ENCODE peak calls at places on chromosomes 11 and 22, in four cellular contexts. One of them, this sample, is unnamed.

GRCh38 chr11:27933992-27934829 is 173.7 kb downstream of the KIF18A start:
- DNase-seq in BE2C: no peak
- DNase-seq in pancreas: no peak
- DNase-seq in AG10803: peak; percentile 100
- DNase-seq in this sample: peak; percentile 90

GRCh38 chr11:12160680-12161079 is 50.3 kb downstream of the MICAL2 start:
- DNase-seq in AG10803: no peak
- DNase-seq in BE2C: peak; percentile 50
- DNase-seq in pancreas: no peak
- DNase-seq in this sample: no peak

GRCh38 chr11:130547761-130548490 is 99.5 kb downstream of the ADAMTS15 start:
- DNase-seq in AG10803: no peak
- DNase-seq in pancreas: no peak
- DNase-seq in BE2C: no peak
- DNase-seq in this sample: no peak

GRCh38 chr11:118530180-118530682 is 761 bp upstream of the TMEM25 start:
- DNase-seq in BE2C: no peak
- DNase-seq in AG10803: no peak
- DNase-seq in pancreas: peak; percentile 29
- DNase-seq in this sample: no peak

GRCh38 chr11:12120031-12121008 is 9.9 kb downstream of the MICAL2 start:
- DNase-seq in pancreas: no peak
- DNase-seq in BE2C: no peak
- DNase-seq in AG10803: no peak
- DNase-seq in this sample: peak; percentile 38

GRCh38 chr11:125952973-125953372 is 7.1 kb downstream of the VSIG10L2 start:
- DNase-seq in BE2C: peak; percentile 75
- DNase-seq in AG10803: no peak
- DNase-seq in pancreas: peak; percentile 30
- DNase-seq in this sample: peak; percentile 58

GRCh38 chr11:124843616-124843910 is 21.7 kb upstream of the ROBO3 start:
- DNase-seq in AG10803: no peak
- DNase-seq in pancreas: no peak
- DNase-seq in BE2C: no peak
- DNase-seq in this sample: no peak

GRCh38 chr11:70306586-70307033 is 36.1 kb downstream of the PPFIA1 start:
- DNase-seq in AG10803: no peak
- DNase-seq in BE2C: no peak
- DNase-seq in pancreas: no peak
- DNase-seq in this sample: no peak

GRCh38 chr22:38125731-38126344 is 15.4 kb upstream of the BAIAP2L2 start:
- DNase-seq in BE2C: no peak
- DNase-seq in AG10803: no peak
- DNase-seq in pancreas: no peak
- DNase-seq in this sample: no peak

GRCh38 chr22:42766860-42767259 is 46.2 kb upstream of the A4GALT start:
- DNase-seq in pancreas: no peak
- DNase-seq in AG10803: no peak
- DNase-seq in BE2C: no peak
- DNase-seq in this sample: no peak

GRCh38 chr11:124623861-124624525 is 1.3 kb downstream of the TBRG1 start:
- DNase-seq in AG10803: peak; percentile 47
- DNase-seq in BE2C: no peak
- DNase-seq in pancreas: no peak
- DNase-seq in this sample: no peak

GRCh38 chr11:76658651-76659650 is 11.6 kb downstream of the LRRC32 start:
- DNase-seq in BE2C: no peak
- DNase-seq in pancreas: no peak
- DNase-seq in AG10803: no peak
- DNase-seq in this sample: no peak

GRCh38 chr11:55457641-55458040 is 89.9 kb downstream of the OR4A15 start:
- DNase-seq in BE2C: no peak
- DNase-seq in AG10803: no peak
- DNase-seq in pancreas: no peak
- DNase-seq in this sample: no peak

GRCh38 chr11:133968300-133968699 is 11.5 kb upstream of the IGSF9B start:
- DNase-seq in AG10803: no peak
- DNase-seq in BE2C: no peak
- DNase-seq in pancreas: no peak
- DNase-seq in this sample: no peak

GRCh38 chr11:30172872-30173271 is 57.9 kb upstream of the FSHB start:
- DNase-seq in pancreas: no peak
- DNase-seq in AG10803: no peak
- DNase-seq in BE2C: no peak
- DNase-seq in this sample: peak; percentile 48

GRCh38 chr22:29205598-29206371 is at the start of gene EMID1:
- DNase-seq in BE2C: peak; percentile 73
- DNase-seq in AG10803: no peak
- DNase-seq in pancreas: peak; percentile 59
- DNase-seq in this sample: peak; percentile 36

GRCh38 chr11:117183724-117184349 is 5.3 kb downstream of the SIDT2 start:
- DNase-seq in AG10803: no peak
- DNase-seq in pancreas: peak; percentile 38
- DNase-seq in BE2C: no peak
- DNase-seq in this sample: no peak

GRCh38 chr11:28090052-28090749 is 17.8 kb downstream of the KIF18A start:
- DNase-seq in pancreas: no peak
- DNase-seq in AG10803: peak; percentile 51
- DNase-seq in BE2C: no peak
- DNase-seq in this sample: peak; percentile 53

GRCh38 chr11:6127881-6128280 is 20.4 kb downstream of the OR56B4 start:
- DNase-seq in pancreas: no peak
- DNase-seq in AG10803: no peak
- DNase-seq in BE2C: no peak
- DNase-seq in this sample: peak; percentile 9

GRCh38 chr11:2137202-2138071 is 1.8 kb downstream of the IGF2 start:
- DNase-seq in AG10803: peak; percentile 25
- DNase-seq in pancreas: no peak
- DNase-seq in BE2C: peak; percentile 86
- DNase-seq in this sample: peak; percentile 73

GRCh38 chr11:94128746-94129504 is at the start of gene PANX1:
- DNase-seq in pancreas: peak; percentile 78
- DNase-seq in AG10803: peak; percentile 79
- DNase-seq in BE2C: peak; percentile 87
- DNase-seq in this sample: peak; percentile 84

DNA sequence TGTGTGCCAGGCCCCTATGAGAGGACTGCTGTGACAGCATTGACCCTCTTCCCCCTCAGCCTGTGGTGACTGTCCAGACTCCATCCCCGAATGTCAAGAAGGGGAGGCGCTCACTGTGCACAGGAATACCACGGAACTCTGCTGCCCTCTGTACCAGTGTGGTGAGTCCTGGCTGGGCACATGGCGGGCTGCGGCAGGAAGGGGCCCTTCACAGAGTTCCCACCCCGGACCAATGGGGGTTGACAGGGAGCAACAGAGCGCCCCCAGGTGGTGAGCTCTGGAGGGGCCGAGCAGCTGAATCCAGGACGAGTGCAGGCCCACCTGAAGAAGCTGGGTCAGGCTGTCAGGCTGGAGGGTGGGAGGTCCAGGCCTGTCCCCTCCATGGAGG is 83.8 kb upstream of the MYOD1 start:
- DNase-seq in AG10803: no peak
- DNase-seq in pancreas: no peak
- DNase-seq in BE2C: no peak
- DNase-seq in this sample: no peak
- TF ChIP-seq CTCF in AG10803: no peak
- TF ChIP-seq CTCF in pancreas: no peak
- TF ChIP-seq CTCF in BE2C: no peak
- TF ChIP-seq CTCF in this sample: no peak

DNA sequence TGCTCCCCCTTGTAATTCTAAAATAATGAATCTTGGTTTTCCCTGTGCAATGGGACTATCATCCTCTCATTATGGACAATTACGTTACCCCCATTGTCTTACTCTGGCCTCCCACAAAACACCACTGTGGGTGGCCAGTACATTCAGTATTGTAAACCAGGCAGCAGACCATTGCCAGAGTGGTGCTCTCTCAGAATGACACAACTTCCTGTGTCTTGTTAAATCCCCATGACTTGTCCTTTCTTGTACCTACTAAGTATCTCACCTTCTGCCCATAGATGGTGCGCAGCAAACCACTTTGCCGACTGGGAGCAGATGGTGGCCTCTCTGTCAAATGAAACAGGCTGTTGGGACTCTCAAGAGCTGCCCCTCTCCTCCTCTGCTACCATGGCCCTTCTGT is 287.1 kb upstream of the RAG2 start:
- DNase-seq in BE2C: no peak
- DNase-seq in pancreas: no peak
- DNase-seq in AG10803: no peak
- DNase-seq in this sample: no peak
- H3K4me3 ChIP-seq in BE2C: no peak overlapping the region
- H3K4me3 ChIP-seq in pancreas: no peak overlapping the region
- H3K4me3 ChIP-seq in AG10803: no peak overlapping the region
- H3K4me3 ChIP-seq in this sample: no peak overlapping the region

DNA sequence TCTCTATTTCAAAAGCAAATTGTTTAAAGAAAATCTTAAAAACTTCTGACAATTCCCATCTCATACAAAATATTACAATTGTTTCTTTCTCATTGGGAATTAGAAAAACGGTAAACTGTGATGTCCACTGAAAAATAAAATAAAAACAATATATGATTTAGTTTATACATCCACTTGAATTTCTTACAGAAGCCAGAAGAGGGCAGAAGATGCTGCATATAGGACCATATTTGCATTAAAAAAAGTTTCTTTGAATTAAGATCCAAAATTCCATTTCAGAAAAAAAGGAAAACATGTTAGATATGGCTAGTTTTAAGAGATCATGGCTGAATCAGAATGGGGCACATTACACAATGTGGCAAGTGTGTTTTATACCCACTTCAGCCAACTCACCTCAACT is 39.3 kb upstream of the LRRC4C start:
- DNase-seq in pancreas: no peak
- DNase-seq in AG10803: no peak
- DNase-seq in BE2C: no peak
- DNase-seq in this sample: peak; percentile 47
- TF ChIP-seq CTCF in pancreas: no peak
- TF ChIP-seq CTCF in AG10803: peak; percentile 47
- TF ChIP-seq CTCF in BE2C: peak; percentile 34
- TF ChIP-seq CTCF in this sample: peak; percentile 37

DNA sequence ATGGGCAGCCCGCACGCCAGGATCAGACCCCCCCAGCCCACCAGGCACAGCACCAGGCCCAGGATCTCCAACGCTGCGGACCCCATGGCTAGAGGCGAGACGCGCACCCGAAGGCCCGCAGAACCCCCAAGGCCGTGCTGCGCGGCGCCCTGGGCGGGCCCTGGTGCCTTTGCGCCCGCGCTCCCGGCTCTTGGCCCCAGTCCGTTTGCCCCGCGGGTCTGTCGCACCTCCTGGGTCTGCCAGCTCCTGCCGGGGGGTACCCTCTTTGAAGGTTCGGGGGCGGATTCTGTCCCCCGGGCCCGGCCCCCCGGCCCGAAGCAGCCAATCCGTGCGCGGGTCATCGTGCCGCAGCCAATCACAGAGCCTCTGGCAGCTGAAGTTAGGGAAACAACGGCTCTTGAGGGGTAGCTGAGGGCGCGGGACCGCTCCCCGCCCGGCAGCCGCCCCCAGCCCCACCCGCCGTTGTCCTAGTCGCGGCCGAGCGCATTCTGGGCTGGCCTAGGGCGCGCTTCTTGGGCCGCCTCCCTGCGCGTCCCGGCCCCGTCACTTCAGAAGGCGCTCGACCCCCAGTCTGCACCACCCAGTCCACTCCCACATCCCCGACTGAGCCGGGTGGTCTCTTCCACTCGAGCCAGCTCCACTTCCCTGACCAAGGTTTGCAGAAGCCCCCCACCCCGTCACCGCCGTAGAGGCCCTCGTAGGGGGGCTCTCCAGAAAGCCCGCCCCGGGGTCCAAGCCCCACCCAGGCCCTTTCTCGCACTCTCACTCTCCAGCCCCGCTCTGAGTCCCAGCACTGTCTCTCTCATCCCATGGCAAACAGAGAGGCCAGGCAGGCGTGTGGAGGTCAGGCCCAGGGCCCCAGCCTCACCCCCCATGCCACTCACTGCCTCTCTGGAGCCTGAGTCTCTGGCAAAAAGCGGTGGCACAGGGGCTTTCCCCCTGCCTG is at the start of gene CLDN5:
- DNase-seq in AG10803: no peak
- DNase-seq in pancreas: no peak
- DNase-seq in BE2C: no peak
- DNase-seq in this sample: peak; percentile 25
- H3K4me3 ChIP-seq in AG10803: peak within 1 kb of the TSS; percentile 9
- H3K4me3 ChIP-seq in pancreas: no peak within 1 kb of the TSS
- H3K4me3 ChIP-seq in BE2C: no peak within 1 kb of the TSS
- H3K4me3 ChIP-seq in this sample: peak within 1 kb of the TSS; percentile 34

DNA sequence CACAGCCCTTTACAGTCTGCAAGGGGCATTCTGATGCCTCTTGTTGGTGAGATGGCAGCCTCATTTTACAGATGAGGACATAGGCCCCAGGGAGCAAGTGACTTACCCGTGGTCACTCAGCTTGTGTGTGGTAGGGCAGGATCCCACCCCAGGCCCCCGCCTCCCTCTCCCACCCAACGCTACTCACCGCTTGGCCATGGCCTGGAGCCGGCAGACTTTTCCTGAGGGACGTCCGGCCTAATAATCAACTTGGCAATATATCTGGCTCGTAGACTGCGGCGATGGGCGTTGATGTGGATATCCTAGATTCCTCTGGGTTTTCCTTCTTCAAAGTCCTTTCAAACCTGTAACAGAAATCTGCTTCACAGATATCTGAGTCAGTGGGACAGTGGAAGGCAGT is 57.1 kb downstream of the ARHGAP8 start:
- DNase-seq in AG10803: no peak
- DNase-seq in pancreas: no peak
- DNase-seq in BE2C: no peak
- DNase-seq in this sample: no peak
- TF ChIP-seq CTCF in AG10803: no peak
- TF ChIP-seq CTCF in pancreas: no peak
- TF ChIP-seq CTCF in BE2C: no peak
- TF ChIP-seq CTCF in this sample: no peak